ENCODE peak calls at places on chromosomes 1 and 21, in five cellular contexts. One of them, this sample, is unnamed.

GRCh38 chr1:31633117-31633516 is 11.6 kb downstream of the PEF1 start:
- DNase-seq in astrocyte: no peak
- DNase-seq in Panc1: no peak
- DNase-seq in fibroblast of mammary gland: no peak
- DNase-seq in fibroblast of lung: no peak
- DNase-seq in this sample: no peak

GRCh38 chr1:214455971-214456867 is 95.2 kb downstream of the PTPN14 start:
- DNase-seq in astrocyte: peak
- DNase-seq in Panc1: no peak
- DNase-seq in fibroblast of mammary gland: no peak
- DNase-seq in fibroblast of lung: peak
- DNase-seq in this sample: no peak

GRCh38 chr1:245822997-245823396 is 668.2 kb downstream of the KIF26B start:
- DNase-seq in astrocyte: peak
- DNase-seq in Panc1: peak
- DNase-seq in fibroblast of mammary gland: peak
- DNase-seq in fibroblast of lung: peak
- DNase-seq in this sample: no peak

GRCh38 chr1:184379111-184379752 is 7.6 kb upstream of the C1orf21 start:
- DNase-seq in astrocyte: no peak
- DNase-seq in Panc1: no peak
- DNase-seq in fibroblast of mammary gland: no peak
- DNase-seq in fibroblast of lung: no peak
- DNase-seq in this sample: no peak

GRCh38 chr1:89354210-89354609 is 9.6 kb upstream of the GBP6 start:
- DNase-seq in astrocyte: no peak
- DNase-seq in Panc1: no peak
- DNase-seq in fibroblast of mammary gland: no peak
- DNase-seq in fibroblast of lung: no peak
- DNase-seq in this sample: no peak

GRCh38 chr1:109252167-109252892 is 3.0 kb downstream of the CELSR2 start:
- DNase-seq in astrocyte: no peak
- DNase-seq in Panc1: no peak
- DNase-seq in fibroblast of mammary gland: no peak
- DNase-seq in fibroblast of lung: no peak
- DNase-seq in this sample: no peak

GRCh38 chr1:174828264-174828663 is 171.5 kb upstream of the CACYBP start:
- DNase-seq in astrocyte: no peak
- DNase-seq in Panc1: no peak
- DNase-seq in fibroblast of mammary gland: no peak
- DNase-seq in fibroblast of lung: no peak
- DNase-seq in this sample: no peak

GRCh38 chr21:31870472-31870871 is 2.3 kb upstream of the HUNK start:
- DNase-seq in astrocyte: no peak
- DNase-seq in Panc1: no peak
- DNase-seq in fibroblast of mammary gland: no peak
- DNase-seq in fibroblast of lung: no peak
- DNase-seq in this sample: no peak

GRCh38 chr1:65260851-65261473 is 48.4 kb upstream of the DNAJC6 start:
- DNase-seq in astrocyte: peak
- DNase-seq in Panc1: no peak
- DNase-seq in fibroblast of mammary gland: peak
- DNase-seq in fibroblast of lung: peak
- DNase-seq in this sample: no peak

GRCh38 chr1:153192697-153193096 is 10.5 kb upstream of the LELP1 start:
- DNase-seq in astrocyte: no peak
- DNase-seq in Panc1: no peak
- DNase-seq in fibroblast of mammary gland: no peak
- DNase-seq in fibroblast of lung: no peak
- DNase-seq in this sample: no peak

GRCh38 chr1:201461193-201461657 is 7.8 kb downstream of the PHLDA3 start:
- DNase-seq in astrocyte: peak
- DNase-seq in Panc1: peak
- DNase-seq in fibroblast of mammary gland: peak
- DNase-seq in fibroblast of lung: peak
- DNase-seq in this sample: no peak

GRCh38 chr1:33228935-33229487 is 27.3 kb upstream of the ZNF362 start:
- DNase-seq in astrocyte: peak
- DNase-seq in Panc1: no peak
- DNase-seq in fibroblast of mammary gland: peak
- DNase-seq in fibroblast of lung: peak
- DNase-seq in this sample: no peak

GRCh38 chr21:40575983-40576382 is 271.0 kb downstream of the DSCAM start:
- DNase-seq in astrocyte: no peak
- DNase-seq in Panc1: no peak
- DNase-seq in fibroblast of mammary gland: no peak
- DNase-seq in fibroblast of lung: peak
- DNase-seq in this sample: no peak

GRCh38 chr21:46457801-46458314 is 833 bp upstream of the DIP2A start:
- DNase-seq in astrocyte: peak
- DNase-seq in Panc1: no peak
- DNase-seq in fibroblast of mammary gland: peak
- DNase-seq in fibroblast of lung: peak
- DNase-seq in this sample: peak

GRCh38 chr1:41662061-41662655 is 177.7 kb upstream of the EDN2 start:
- DNase-seq in astrocyte: peak
- DNase-seq in Panc1: no peak
- DNase-seq in fibroblast of mammary gland: peak
- DNase-seq in fibroblast of lung: peak
- DNase-seq in this sample: no peak

GRCh38 chr1:246214708-246215504 is 292.2 kb downstream of the SMYD3 start:
- DNase-seq in astrocyte: peak
- DNase-seq in Panc1: no peak
- DNase-seq in fibroblast of mammary gland: peak
- DNase-seq in fibroblast of lung: peak
- DNase-seq in this sample: no peak

GRCh38 chr21:36337099-36337509 is 17.1 kb downstream of the MORC3 start:
- DNase-seq in astrocyte: peak
- DNase-seq in Panc1: no peak
- DNase-seq in fibroblast of mammary gland: peak
- DNase-seq in fibroblast of lung: peak
- DNase-seq in this sample: no peak

DNA sequence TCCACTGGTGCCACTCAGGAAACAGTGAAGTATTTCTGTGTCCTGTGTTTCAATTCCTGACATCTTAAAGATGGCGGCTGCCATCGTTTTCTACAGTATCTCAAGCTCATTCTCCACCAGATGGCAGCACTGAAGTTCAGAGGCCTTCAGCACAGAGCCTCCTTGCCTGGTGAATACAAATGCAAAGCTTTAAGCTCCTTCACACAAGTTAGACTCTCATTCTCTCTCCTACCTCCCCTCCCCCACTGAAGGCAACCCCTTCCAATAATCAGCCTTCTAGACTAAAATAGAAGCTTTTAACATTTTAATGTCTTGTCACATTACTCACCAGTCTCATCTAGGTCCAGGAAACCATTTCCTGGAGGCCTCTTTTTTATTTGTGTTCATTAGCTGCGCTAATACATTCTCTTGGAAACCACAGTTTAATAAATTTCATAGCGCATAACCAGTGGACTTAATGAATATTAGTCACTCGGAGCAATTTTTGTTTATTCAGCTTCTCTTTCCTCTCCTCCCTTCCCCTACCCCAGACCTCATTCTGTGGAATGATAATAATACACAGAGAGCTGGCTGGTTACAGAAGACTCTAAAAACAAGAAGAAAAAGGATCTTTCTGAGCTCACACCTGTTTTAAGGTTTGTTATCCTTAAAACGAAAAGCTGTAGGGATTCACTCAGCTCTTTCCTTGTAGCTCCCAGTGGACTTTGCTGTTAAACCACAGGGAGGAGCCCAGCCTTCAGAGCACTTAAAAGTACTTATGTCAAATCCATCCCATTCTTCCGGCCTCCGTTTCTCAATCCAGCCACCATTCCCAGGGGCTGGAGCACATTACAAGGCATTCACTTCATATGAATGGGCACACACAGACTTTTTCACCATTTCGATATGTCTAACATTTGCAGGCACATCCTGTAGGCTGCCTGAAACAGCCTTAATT is 384.9 kb downstream of the HLX start:
- DNase-seq in astrocyte: peak
- DNase-seq in Panc1: peak
- DNase-seq in fibroblast of mammary gland: peak
- DNase-seq in fibroblast of lung: peak
- DNase-seq in this sample: no peak
- TF ChIP-seq CTCF in astrocyte: peak
- TF ChIP-seq CTCF in Panc1: peak
- TF ChIP-seq CTCF in fibroblast of mammary gland: peak
- TF ChIP-seq CTCF in fibroblast of lung: peak
- TF ChIP-seq CTCF in this sample: peak

GRCh38 chr1:203631946-203632345 is 5.3 kb downstream of the ATP2B4 start:
- DNase-seq in astrocyte: no peak
- DNase-seq in Panc1: no peak
- DNase-seq in fibroblast of mammary gland: no peak
- DNase-seq in fibroblast of lung: no peak
- DNase-seq in this sample: no peak
- TF ChIP-seq CTCF in astrocyte: no peak
- TF ChIP-seq CTCF in Panc1: no peak
- TF ChIP-seq CTCF in fibroblast of mammary gland: no peak
- TF ChIP-seq CTCF in fibroblast of lung: no peak
- TF ChIP-seq CTCF in this sample: no peak

GRCh38 chr21:42384184-42384583 is 11.7 kb downstream of the TMPRSS3 start:
- DNase-seq in astrocyte: no peak
- DNase-seq in Panc1: no peak
- DNase-seq in fibroblast of mammary gland: no peak
- DNase-seq in fibroblast of lung: no peak
- DNase-seq in this sample: no peak
- TF ChIP-seq CTCF in astrocyte: no peak
- TF ChIP-seq CTCF in Panc1: no peak
- TF ChIP-seq CTCF in fibroblast of mammary gland: no peak
- TF ChIP-seq CTCF in fibroblast of lung: no peak
- TF ChIP-seq CTCF in this sample: no peak

GRCh38 chr1:207797229-207797973 is 45.5 kb downstream of the CD46 start:
- DNase-seq in astrocyte: peak
- DNase-seq in Panc1: peak
- DNase-seq in fibroblast of mammary gland: peak
- DNase-seq in fibroblast of lung: peak
- DNase-seq in this sample: no peak
- TF ChIP-seq CTCF in astrocyte: peak
- TF ChIP-seq CTCF in Panc1: peak
- TF ChIP-seq CTCF in fibroblast of mammary gland: peak
- TF ChIP-seq CTCF in fibroblast of lung: peak
- TF ChIP-seq CTCF in this sample: peak

GRCh38 chr1:85599076-85599491 is 18.5 kb downstream of the CCN1 start:
- DNase-seq in astrocyte: no peak
- DNase-seq in Panc1: no peak
- DNase-seq in fibroblast of mammary gland: no peak
- DNase-seq in fibroblast of lung: no peak
- DNase-seq in this sample: no peak
- TF ChIP-seq CTCF in astrocyte: no peak
- TF ChIP-seq CTCF in Panc1: no peak
- TF ChIP-seq CTCF in fibroblast of mammary gland: no peak
- TF ChIP-seq CTCF in fibroblast of lung: no peak
- TF ChIP-seq CTCF in this sample: no peak

GRCh38 chr21:43815107-43815742 is 25.8 kb downstream of the RRP1 start:
- DNase-seq in astrocyte: no peak
- DNase-seq in Panc1: no peak
- DNase-seq in fibroblast of mammary gland: no peak
- DNase-seq in fibroblast of lung: no peak
- DNase-seq in this sample: no peak

GRCh38 chr21:43817157-43818086 is 28.0 kb downstream of the RRP1 start:
- DNase-seq in astrocyte: no peak
- DNase-seq in Panc1: no peak
- DNase-seq in fibroblast of mammary gland: no peak
- DNase-seq in fibroblast of lung: no peak
- DNase-seq in this sample: no peak

GRCh38 chr21:43815991-43816390 is 26.6 kb downstream of the RRP1 start:
- DNase-seq in astrocyte: no peak
- DNase-seq in Panc1: no peak
- DNase-seq in fibroblast of mammary gland: no peak
- DNase-seq in fibroblast of lung: no peak
- DNase-seq in this sample: no peak

GRCh38 chr21:43818685-43819084 is 29.3 kb downstream of the RRP1 start:
- DNase-seq in astrocyte: no peak
- DNase-seq in Panc1: no peak
- DNase-seq in fibroblast of mammary gland: no peak
- DNase-seq in fibroblast of lung: no peak
- DNase-seq in this sample: no peak

DNA sequence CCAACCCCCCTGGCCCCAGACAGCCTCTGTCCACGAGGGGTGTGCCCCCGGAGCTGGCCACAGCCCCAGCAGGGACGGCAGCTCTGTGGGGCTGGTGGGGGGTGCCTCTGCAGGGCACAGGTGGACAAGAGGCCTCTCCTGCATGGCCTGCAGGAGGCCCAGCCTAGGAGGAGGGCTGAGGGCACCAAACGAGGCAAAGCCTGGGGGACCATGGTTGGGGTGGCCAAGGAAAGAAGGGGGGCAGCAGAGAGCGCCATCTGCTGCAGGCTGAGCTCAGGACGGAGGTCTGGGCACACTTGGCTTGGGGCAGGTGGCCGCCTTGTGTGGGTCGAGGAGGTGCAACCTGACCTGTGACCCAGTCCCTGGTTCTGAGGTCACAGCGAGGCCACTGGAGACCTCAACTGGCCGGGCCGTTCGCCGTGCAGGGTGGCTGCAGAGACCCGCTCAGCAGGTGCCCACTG is 27.3 kb downstream of the RRP1 start:
- DNase-seq in astrocyte: no peak
- DNase-seq in Panc1: no peak
- DNase-seq in fibroblast of mammary gland: no peak
- DNase-seq in fibroblast of lung: no peak
- DNase-seq in this sample: no peak
- TF ChIP-seq CTCF in astrocyte: no peak
- TF ChIP-seq CTCF in Panc1: peak
- TF ChIP-seq CTCF in fibroblast of mammary gland: no peak
- TF ChIP-seq CTCF in fibroblast of lung: no peak
- TF ChIP-seq CTCF in this sample: no peak

GRCh38 chr1:177185209-177185608 is 14.5 kb downstream of the BRINP2 start:
- DNase-seq in astrocyte: no peak
- DNase-seq in Panc1: no peak
- DNase-seq in fibroblast of mammary gland: peak
- DNase-seq in fibroblast of lung: no peak
- DNase-seq in this sample: no peak
- TF ChIP-seq CTCF in astrocyte: peak
- TF ChIP-seq CTCF in Panc1: peak
- TF ChIP-seq CTCF in fibroblast of mammary gland: peak
- TF ChIP-seq CTCF in fibroblast of lung: peak
- TF ChIP-seq CTCF in this sample: peak

DNA sequence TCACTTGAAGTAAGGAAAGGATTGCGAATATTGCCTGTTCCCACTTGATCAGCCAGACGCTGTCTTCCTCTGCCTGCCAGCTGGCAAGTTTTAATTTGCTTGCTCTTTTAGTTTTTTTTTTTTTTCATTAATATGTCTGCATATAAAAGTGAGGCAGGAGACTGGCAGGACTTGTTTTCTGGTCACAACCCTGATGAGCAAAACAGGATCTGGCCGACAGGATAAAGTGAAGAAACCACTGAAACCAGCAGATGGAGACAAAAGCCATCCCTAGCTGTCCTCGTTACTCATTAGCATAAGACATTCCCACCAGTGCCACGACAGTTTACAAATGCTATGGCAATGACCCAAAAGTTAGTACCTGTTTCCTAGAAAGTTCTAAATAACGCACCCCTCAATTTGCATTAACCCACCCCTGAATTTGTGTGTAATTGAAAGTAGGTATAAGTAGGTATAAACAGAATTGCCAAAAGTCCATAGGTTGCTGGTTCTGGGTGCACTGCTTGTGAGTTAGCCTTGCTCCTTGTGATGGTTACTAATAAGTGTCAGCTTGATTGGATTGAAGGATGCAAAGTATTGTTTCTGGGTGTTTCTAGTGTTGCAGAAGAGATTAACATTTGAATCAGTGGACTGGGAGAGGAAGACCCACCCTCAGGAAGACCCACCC is 60.8 kb downstream of the ZNF684 start:
- DNase-seq in astrocyte: peak
- DNase-seq in Panc1: no peak
- DNase-seq in fibroblast of mammary gland: peak
- DNase-seq in fibroblast of lung: peak
- DNase-seq in this sample: no peak
- TF ChIP-seq CTCF in astrocyte: peak
- TF ChIP-seq CTCF in Panc1: peak
- TF ChIP-seq CTCF in fibroblast of mammary gland: peak
- TF ChIP-seq CTCF in fibroblast of lung: peak
- TF ChIP-seq CTCF in this sample: peak

This sample was measured in type B pancreatic cell.